ENCODE peak calls at places on chromosomes 16 and 17, in six cellular contexts. One of them, this sample, is unnamed.

GRCh38 chr17:64441772-64442549 is 7.0 kb upstream of the MILR1 start:
- DNase-seq in HTR-8/SVneo: peak; percentile 40
- DNase-seq in activated CD4-positive, alpha-beta T cell treated with anti-CD3 and anti-CD28 coated beads for 48 hours: peak; percentile 15
- DNase-seq in T-cell: peak; percentile 40
- DNase-seq in BJ: no peak
- DNase-seq in RCC 7860: peak; percentile 42
- DNase-seq in this sample: peak; percentile 33

GRCh38 chr16:85659805-85660511 is 28.8 kb downstream of the GINS2 start:
- DNase-seq in HTR-8/SVneo: peak; percentile 82
- DNase-seq in activated CD4-positive, alpha-beta T cell treated with anti-CD3 and anti-CD28 coated beads for 48 hours: peak; percentile 83
- DNase-seq in T-cell: peak; percentile 40
- DNase-seq in BJ: no peak
- DNase-seq in RCC 7860: peak; percentile 31
- DNase-seq in this sample: no peak

GRCh38 chr17:77634710-77635109 is 323.8 kb upstream of the TNRC6C start:
- DNase-seq in HTR-8/SVneo: no peak
- DNase-seq in activated CD4-positive, alpha-beta T cell treated with anti-CD3 and anti-CD28 coated beads for 48 hours: peak; percentile 77
- DNase-seq in T-cell: no peak
- DNase-seq in BJ: no peak
- DNase-seq in RCC 7860: no peak
- DNase-seq in this sample: no peak

GRCh38 chr17:48492401-48493298 is 38.2 kb downstream of the HOXB1 start:
- DNase-seq in HTR-8/SVneo: peak; percentile 80
- DNase-seq in activated CD4-positive, alpha-beta T cell treated with anti-CD3 and anti-CD28 coated beads for 48 hours: peak; percentile 75
- DNase-seq in T-cell: peak; percentile 45
- DNase-seq in BJ: no peak
- DNase-seq in RCC 7860: peak; percentile 16
- DNase-seq in this sample: no peak

GRCh38 chr16:68778551-68779231 is 41.6 kb downstream of the CDH1 start:
- DNase-seq in HTR-8/SVneo: no peak
- DNase-seq in activated CD4-positive, alpha-beta T cell treated with anti-CD3 and anti-CD28 coated beads for 48 hours: no peak
- DNase-seq in T-cell: no peak
- DNase-seq in BJ: no peak
- DNase-seq in RCC 7860: no peak
- DNase-seq in this sample: no peak

GRCh38 chr16:11232852-11233726 is 22.9 kb downstream of the SOCS1 start:
- DNase-seq in HTR-8/SVneo: no peak
- DNase-seq in activated CD4-positive, alpha-beta T cell treated with anti-CD3 and anti-CD28 coated beads for 48 hours: peak; percentile 95
- DNase-seq in T-cell: peak; percentile 92
- DNase-seq in BJ: no peak
- DNase-seq in RCC 7860: no peak
- DNase-seq in this sample: no peak

GRCh38 chr16:17277981-17278381 is 192.8 kb downstream of the XYLT1 start:
- DNase-seq in HTR-8/SVneo: no peak
- DNase-seq in activated CD4-positive, alpha-beta T cell treated with anti-CD3 and anti-CD28 coated beads for 48 hours: no peak
- DNase-seq in T-cell: no peak
- DNase-seq in BJ: no peak
- DNase-seq in RCC 7860: no peak
- DNase-seq in this sample: no peak

GRCh38 chr16:66588981-66589713 is 9.9 kb downstream of the CMTM2 start:
- DNase-seq in HTR-8/SVneo: peak; percentile 62
- DNase-seq in activated CD4-positive, alpha-beta T cell treated with anti-CD3 and anti-CD28 coated beads for 48 hours: peak; percentile 77
- DNase-seq in T-cell: peak; percentile 70
- DNase-seq in BJ: no peak
- DNase-seq in RCC 7860: no peak
- DNase-seq in this sample: no peak

GRCh38 chr16:89575247-89576172 is at the start of gene CPNE7:
- DNase-seq in HTR-8/SVneo: no peak
- DNase-seq in activated CD4-positive, alpha-beta T cell treated with anti-CD3 and anti-CD28 coated beads for 48 hours: no peak
- DNase-seq in T-cell: no peak
- DNase-seq in BJ: no peak
- DNase-seq in RCC 7860: no peak
- DNase-seq in this sample: no peak

GRCh38 chr16:50548659-50549560 is 714 bp downstream of the NKD1 start:
- DNase-seq in HTR-8/SVneo: peak; percentile 19
- DNase-seq in activated CD4-positive, alpha-beta T cell treated with anti-CD3 and anti-CD28 coated beads for 48 hours: peak; percentile 54
- DNase-seq in T-cell: no peak
- DNase-seq in BJ: no peak
- DNase-seq in RCC 7860: no peak
- DNase-seq in this sample: no peak

GRCh38 chr16:82824408-82824807 is 197.6 kb downstream of the CDH13 start:
- DNase-seq in HTR-8/SVneo: no peak
- DNase-seq in activated CD4-positive, alpha-beta T cell treated with anti-CD3 and anti-CD28 coated beads for 48 hours: no peak
- DNase-seq in T-cell: no peak
- DNase-seq in BJ: no peak
- DNase-seq in RCC 7860: peak; percentile 6
- DNase-seq in this sample: no peak

GRCh38 chr16:75052481-75053211 is 53.8 kb downstream of the ZNRF1 start:
- DNase-seq in HTR-8/SVneo: no peak
- DNase-seq in activated CD4-positive, alpha-beta T cell treated with anti-CD3 and anti-CD28 coated beads for 48 hours: no peak
- DNase-seq in T-cell: no peak
- DNase-seq in BJ: no peak
- DNase-seq in RCC 7860: no peak
- DNase-seq in this sample: no peak

GRCh38 chr16:4179020-4179419 is 62.8 kb upstream of the ADCY9 start:
- DNase-seq in HTR-8/SVneo: no peak
- DNase-seq in activated CD4-positive, alpha-beta T cell treated with anti-CD3 and anti-CD28 coated beads for 48 hours: no peak
- DNase-seq in T-cell: no peak
- DNase-seq in BJ: no peak
- DNase-seq in RCC 7860: no peak
- DNase-seq in this sample: no peak

GRCh38 chr16:10080031-10080772 is 102.0 kb downstream of the GRIN2A start:
- DNase-seq in HTR-8/SVneo: peak; percentile 75
- DNase-seq in activated CD4-positive, alpha-beta T cell treated with anti-CD3 and anti-CD28 coated beads for 48 hours: no peak
- DNase-seq in T-cell: no peak
- DNase-seq in BJ: peak; percentile 49
- DNase-seq in RCC 7860: peak; percentile 14
- DNase-seq in this sample: no peak

GRCh38 chr17:12104831-12105230 is 84.2 kb downstream of the MAP2K4 start:
- DNase-seq in HTR-8/SVneo: no peak
- DNase-seq in activated CD4-positive, alpha-beta T cell treated with anti-CD3 and anti-CD28 coated beads for 48 hours: no peak
- DNase-seq in T-cell: no peak
- DNase-seq in BJ: no peak
- DNase-seq in RCC 7860: no peak
- DNase-seq in this sample: no peak

GRCh38 chr17:17725853-17726720 is 44.8 kb downstream of the RAI1 start:
- DNase-seq in HTR-8/SVneo: no peak
- DNase-seq in activated CD4-positive, alpha-beta T cell treated with anti-CD3 and anti-CD28 coated beads for 48 hours: no peak
- DNase-seq in T-cell: no peak
- DNase-seq in BJ: no peak
- DNase-seq in RCC 7860: no peak
- DNase-seq in this sample: no peak

GRCh38 chr17:55421179-55421934 is at the start of gene MMD:
- DNase-seq in HTR-8/SVneo: no peak
- DNase-seq in activated CD4-positive, alpha-beta T cell treated with anti-CD3 and anti-CD28 coated beads for 48 hours: peak; percentile 24
- DNase-seq in T-cell: peak; percentile 25
- DNase-seq in BJ: no peak
- DNase-seq in RCC 7860: no peak
- DNase-seq in this sample: no peak

GRCh38 chr16:22098538-22099255 is 6.4 kb downstream of the VWA3A start:
- DNase-seq in HTR-8/SVneo: peak; percentile 62
- DNase-seq in activated CD4-positive, alpha-beta T cell treated with anti-CD3 and anti-CD28 coated beads for 48 hours: no peak
- DNase-seq in T-cell: no peak
- DNase-seq in BJ: no peak
- DNase-seq in RCC 7860: peak; percentile 40
- DNase-seq in this sample: no peak

GRCh38 chr17:57276621-57277020 is 20.3 kb downstream of the MSI2 start:
- DNase-seq in HTR-8/SVneo: no peak
- DNase-seq in activated CD4-positive, alpha-beta T cell treated with anti-CD3 and anti-CD28 coated beads for 48 hours: no peak
- DNase-seq in T-cell: no peak
- DNase-seq in BJ: no peak
- DNase-seq in RCC 7860: no peak
- DNase-seq in this sample: no peak

GRCh38 chr17:80852476-80853015 is 139.1 kb upstream of the CHMP6 start:
- DNase-seq in HTR-8/SVneo: no peak
- DNase-seq in activated CD4-positive, alpha-beta T cell treated with anti-CD3 and anti-CD28 coated beads for 48 hours: no peak
- DNase-seq in T-cell: no peak
- DNase-seq in BJ: no peak
- DNase-seq in RCC 7860: no peak
- DNase-seq in this sample: no peak